ENCODE peak calls at places on chromosomes 6 and 20, in nine cellular contexts. I is fibroblast of lung, O is A549, X is stomach, V is endothelial cell of umbilical vein, F is heart left ventricle, G is psoas muscle, D is testis, B is PC-9. L is an unnamed sample.

GRCh38 chr6:144615870-144616269 is 330.7 kb downstream of the UTRN start:
- DNase-seq in I (no peak), O (no peak), X (no peak), V (no peak), F (no peak), G (no peak), D (no peak), B (no peak), L (no peak)

GRCh38 chr6:2857580-2858337 is 16.1 kb upstream of the SERPINB1 start:
- DNase-seq in I (peak; percentile 70), O (peak; percentile 83), X (no peak), V (peak; percentile 98), F (peak; percentile 77), G (no peak), D (peak; percentile 63), B (peak; percentile 39), L (peak; percentile 49)

GRCh38 chr6:125797934-125798444 is 7.2 kb downstream of the NCOA7 start:
- DNase-seq in I (no peak), O (no peak), X (no peak), V (no peak), F (no peak), G (no peak), D (no peak), B (peak; percentile 80), L (no peak)

GRCh38 chr6:51108563-51109234 is 290.0 kb downstream of the TFAP2B start:
- DNase-seq in I (no peak), O (no peak), X (no peak), V (no peak), F (no peak), G (no peak), D (no peak), B (no peak), L (no peak)

GRCh38 chr6:75222261-75222660 is 16.4 kb upstream of the COL12A1 start:
- DNase-seq in I (peak; percentile 23), O (no peak), X (no peak), V (no peak), F (no peak), G (no peak), D (no peak), B (no peak), L (no peak)

GRCh38 chr6:148837941-148838340 is 91.1 kb downstream of the UST start:
- DNase-seq in I (no peak), O (no peak), X (no peak), V (no peak), F (no peak), G (no peak), D (no peak), B (peak; percentile 91), L (no peak)

GRCh38 chr6:83536034-83536646 is 23.8 kb downstream of the PRSS35 start:
- DNase-seq in I (peak; percentile 67), O (peak; percentile 52), X (peak; percentile 58), V (peak; percentile 58), F (no peak), G (no peak), D (peak; percentile 88), B (peak; percentile 34), L (no peak)

GRCh38 chr6:136676075-136676474 is 116.2 kb downstream of the MAP3K5 start:
- DNase-seq in I (no peak), O (peak; percentile 6), X (no peak), V (no peak), F (no peak), G (no peak), D (no peak), B (peak; percentile 88), L (no peak)

GRCh38 chr6:114288696-114289095 is 54.1 kb downstream of the HS3ST5 start:
- DNase-seq in I (no peak), O (no peak), X (no peak), V (no peak), F (no peak), G (no peak), D (no peak), B (no peak), L (no peak)

GRCh38 chr20:16560661-16561060 is 12.6 kb downstream of the KIF16B start:
- DNase-seq in I (no peak), O (no peak), X (no peak), V (no peak), F (no peak), G (no peak), D (no peak), B (no peak), L (no peak)

DNA sequence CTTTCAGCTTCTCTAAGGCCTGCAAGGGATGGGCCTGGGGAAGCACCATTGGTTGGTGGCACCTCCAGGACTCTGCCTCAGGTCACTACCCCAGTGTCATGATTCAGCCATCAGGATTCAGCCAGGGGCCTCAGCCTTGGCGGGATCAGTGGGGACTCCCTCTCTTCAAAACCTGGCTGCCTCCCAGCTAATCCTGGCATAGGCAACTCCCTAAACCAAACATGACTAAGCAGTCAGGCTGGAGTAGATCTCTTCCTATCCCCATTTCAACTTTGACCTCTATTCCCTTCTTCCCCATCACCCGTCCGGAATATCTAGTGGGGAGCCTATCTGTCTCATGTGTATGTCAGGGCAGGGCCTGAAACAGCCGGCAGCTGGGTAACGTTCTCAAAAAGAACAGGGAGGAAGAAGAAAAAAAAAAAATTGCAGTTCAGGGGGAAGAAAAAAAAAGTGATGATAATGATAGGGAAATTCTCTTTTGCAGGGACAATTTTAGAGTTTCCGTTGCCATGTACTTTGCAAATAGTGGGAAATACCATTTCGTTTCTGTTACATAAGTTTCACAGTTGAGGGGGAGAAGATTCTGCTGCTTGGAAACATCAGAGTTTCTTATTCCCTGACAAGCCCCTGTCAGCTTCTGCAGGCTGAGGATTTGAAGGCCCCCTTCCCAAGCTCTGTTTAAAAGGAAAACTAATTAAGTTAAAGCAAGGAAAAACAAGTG is 4.1 kb upstream of the PREX1 start:
- DNase-seq in I (peak; percentile 75), O (peak; percentile 76), X (peak; percentile 68), V (peak; percentile 69), F (no peak), G (peak; percentile 61), D (peak; percentile 46), B (peak; percentile 86), L (no peak)
- H3K27ac ChIP-seq in I (no peak overlapping the region), O (peak overlapping the region; percentile 76), X (peak overlapping the region; percentile 70), V (no peak overlapping the region), F (no peak overlapping the region), G (peak overlapping the region; percentile 23), D (no peak overlapping the region), B (peak overlapping the region; percentile 59), L (no peak overlapping the region)

GRCh38 chr6:18752278-18753057 is 365.3 kb downstream of the RNF144B start:
- DNase-seq in I (no peak), O (no peak), X (no peak), V (no peak), F (no peak), G (no peak), D (no peak), B (no peak), L (no peak)
- H3K4me3 ChIP-seq in I (no peak overlapping the region), O (no peak overlapping the region), X (no peak overlapping the region), V (no peak overlapping the region), F (no peak overlapping the region), G (no peak overlapping the region), D (no peak overlapping the region), B (no peak overlapping the region), L (no peak overlapping the region)

GRCh38 chr20:10653593-10654288 is 20.1 kb downstream of the JAG1 start:
- DNase-seq in I (peak; percentile 72), O (no peak), X (no peak), V (peak; percentile 66), F (no peak), G (no peak), D (peak; percentile 62), B (no peak), L (no peak)
- H3K4me1 ChIP-seq in I (peaks cover 23% of the 10 kb centered on the region), O (peaks cover 49% of the 10 kb centered on the region), X (peaks cover 38% of the 10 kb centered on the region), V (peaks cover 30% of the 10 kb centered on the region), F (peaks cover 69% of the 10 kb centered on the region), G (peaks cover 42% of the 10 kb centered on the region), D (peaks cover 40% of the 10 kb centered on the region), B (no peaks in the 10 kb centered on the region), L (no peaks in the 10 kb centered on the region)

DNA sequence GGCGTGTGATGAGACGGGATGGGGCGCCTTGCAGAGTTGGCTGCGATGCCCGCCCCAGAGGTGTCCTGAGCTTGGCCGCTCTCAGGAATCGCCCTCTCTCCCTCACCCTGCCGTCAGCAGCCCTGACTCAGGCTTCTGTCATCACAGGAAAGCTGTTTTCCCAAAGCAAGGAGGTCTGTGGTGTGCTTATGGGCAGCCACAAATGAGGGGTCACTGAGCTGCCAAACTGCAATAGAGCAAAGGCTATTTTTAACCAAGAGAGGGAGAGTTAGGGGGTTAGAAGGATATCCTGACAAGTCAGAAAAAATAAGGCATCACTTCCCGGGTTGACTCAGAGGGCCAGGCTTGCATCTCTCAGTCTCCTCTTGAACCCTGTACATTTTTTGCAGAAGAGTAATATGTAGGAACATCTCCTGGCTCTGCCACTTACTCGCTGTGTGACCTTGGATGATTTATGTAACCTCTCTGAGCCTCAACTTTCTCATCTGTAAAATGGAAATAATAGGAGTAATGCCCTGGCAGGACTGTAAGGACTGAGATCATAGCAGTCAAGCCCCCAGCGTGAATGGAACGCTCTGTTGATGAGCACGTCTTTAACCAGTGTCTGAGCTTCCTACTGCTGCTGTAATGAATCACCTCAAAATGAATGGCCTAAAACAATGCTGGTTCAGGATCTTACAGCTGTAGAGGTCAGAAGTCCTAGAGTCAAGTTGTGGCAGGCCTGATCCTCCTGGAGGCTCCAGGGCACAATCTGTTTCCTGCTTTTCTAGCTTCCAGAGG is 181.9 kb downstream of the NFATC2 start:
- DNase-seq in I (peak; percentile 98), O (peak; percentile 85), X (no peak), V (peak; percentile 98), F (no peak), G (no peak), D (no peak), B (peak; percentile 90), L (peak; percentile 19)
- H3K27ac ChIP-seq in I (peak overlapping the region; percentile 75), O (peak overlapping the region; percentile 89), X (no peak overlapping the region), V (peak overlapping the region; percentile 85), F (no peak overlapping the region), G (no peak overlapping the region), D (no peak overlapping the region), B (peak overlapping the region; percentile 70), L (no peak overlapping the region)

GRCh38 chr6:16472349-16473069 is 234.1 kb downstream of the GMPR start:
- DNase-seq in I (peak; percentile 89), O (no peak), X (no peak), V (peak; percentile 55), F (no peak), G (no peak), D (no peak), B (peak; percentile 50), L (no peak)
- H3K4me3 ChIP-seq in I (no peak overlapping the region), O (no peak overlapping the region), X (no peak overlapping the region), V (no peak overlapping the region), F (no peak overlapping the region), G (no peak overlapping the region), D (no peak overlapping the region), B (no peak overlapping the region), L (no peak overlapping the region)

DNA sequence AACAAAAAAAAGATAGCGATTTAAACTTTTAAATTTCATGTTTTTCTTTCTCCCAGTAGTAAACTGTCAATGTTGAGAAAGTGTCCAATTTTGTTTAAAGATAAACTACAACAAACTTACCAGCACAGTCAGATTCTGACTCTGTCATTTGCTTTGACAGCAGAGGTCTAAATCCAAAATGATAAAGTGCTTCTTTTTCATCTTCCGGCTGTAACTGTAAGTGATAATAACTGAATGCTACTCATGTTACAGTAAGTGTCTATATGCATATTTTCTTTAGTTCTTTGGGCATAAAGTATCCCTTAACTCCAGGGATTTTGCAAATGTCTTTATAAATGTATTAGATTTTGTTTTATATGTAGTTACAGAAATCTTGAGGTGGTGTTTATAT is 610.4 kb downstream of the RFPL4B start:
- DNase-seq in I (no peak), O (no peak), X (no peak), V (no peak), F (no peak), G (no peak), D (no peak), B (no peak), L (no peak)
- H3K4me1 ChIP-seq in I (peaks cover 5% of the 10 kb centered on the region), O (no peaks in the 10 kb centered on the region), X (no peaks in the 10 kb centered on the region), V (no peaks in the 10 kb centered on the region), F (peaks cover 6% of the 10 kb centered on the region), G (no peaks in the 10 kb centered on the region), D (no peaks in the 10 kb centered on the region), B (no peaks in the 10 kb centered on the region), L (no peaks in the 10 kb centered on the region)

GRCh38 chr20:31663838-31664695 is 26.4 kb downstream of the COX4I2 start:
- DNase-seq in I (no peak), O (peak; percentile 53), X (peak; percentile 79), V (no peak), F (no peak), G (no peak), D (no peak), B (no peak), L (no peak)
- H3K27ac ChIP-seq in I (no peak overlapping the region), O (peak overlapping the region; percentile 84), X (peak overlapping the region; percentile 88), V (no peak overlapping the region), F (peak overlapping the region; percentile 80), G (peak overlapping the region; percentile 56), D (peak overlapping the region; percentile 45), B (peak overlapping the region; percentile 61), L (peak overlapping the region; percentile 69)

L was measured in CD8-positive, alpha-beta memory T cell.